ENCODE peak calls at places on chromosomes 16 and 17, in eight cellular contexts. I is ascending aorta; T is GM23248; J is fibroblast of lung; P is upper lobe of right lung; H is A549; G is heart left ventricle; U is CD8-positive, alpha-beta memory T cell. W is an unnamed sample. For H3K4me1, the result is how much of the 10 kb centered on the place peaks cover.

GRCh38 chr16:81457326-81458133 is 12.9 kb downstream of the CMIP start:
- DNase-seq in P (no peak), H (peak), U (no peak), J (peak), G (no peak), I (no peak), T (peak), W (no peak)

GRCh38 chr16:86777098-86777946 is 199.0 kb downstream of the FOXL1 start:
- DNase-seq in U (no peak), I (no peak), H (no peak), J (peak), G (no peak), T (peak), P (no peak), W (peak)

GRCh38 chr17:82917656-82918345 is 78.0 kb upstream of the ZNF750 start:
- DNase-seq in G (no peak), P (no peak), U (peak), I (no peak), J (no peak), H (no peak), T (peak), W (no peak)

GRCh38 chr17:37098910-37099664 is 150.3 kb downstream of the AATF start:
- DNase-seq in I (no peak), J (no peak), H (no peak), P (no peak), T (peak), G (no peak), U (no peak), W (peak)

GRCh38 chr17:68847711-68848110 is 107.5 kb downstream of the ABCA8 start:
- DNase-seq in U (no peak), P (no peak), T (no peak), G (no peak), J (no peak), H (no peak), I (no peak), W (no peak)

GRCh38 chr16:48153689-48154265 is 2.0 kb downstream of the ABCC12 start:
- DNase-seq in T (no peak), H (no peak), U (no peak), J (no peak), G (no peak), I (no peak), P (no peak), W (no peak)

GRCh38 chr16:65807858-65808257 is 558.6 kb upstream of the CDH5 start:
- DNase-seq in U (no peak), T (no peak), H (no peak), G (no peak), I (no peak), P (no peak), J (no peak), W (no peak)

GRCh38 chr17:77374170-77374936 is 233.6 kb downstream of the SEC14L1 start:
- DNase-seq in T (peak), H (no peak), P (peak), U (peak), G (peak), J (peak), I (peak), W (no peak)

GRCh38 chr16:85245307-85246172 is 133.3 kb upstream of the CIBAR2 start:
- DNase-seq in J (peak), H (peak), U (peak), P (no peak), T (peak), G (peak), I (no peak), W (no peak)

GRCh38 chr17:67049025-67049739 is 4.8 kb downstream of the CACNG1 start:
- DNase-seq in J (no peak), P (no peak), G (no peak), U (peak), H (no peak), T (no peak), I (no peak), W (no peak)

GRCh38 chr16:29126621-29127020 is 141.8 kb downstream of the LAT start:
- DNase-seq in U (no peak), P (peak), T (no peak), G (no peak), J (no peak), H (no peak), I (no peak), W (no peak)

GRCh38 chr16:71441348-71441781 is 489 bp downstream of the TLE7 start:
- DNase-seq in P (no peak), I (no peak), T (no peak), J (no peak), H (no peak), G (no peak), U (no peak), W (no peak)

GRCh38 chr16:80804451-80805383 is at the start of gene CDYL2:
- DNase-seq in P (peak), I (no peak), T (peak), J (peak), G (peak), U (peak), H (no peak), W (no peak)

GRCh38 chr16:62135903-62136302 is 99.7 kb upstream of the CDH8 start:
- DNase-seq in T (no peak), G (no peak), J (no peak), I (no peak), U (no peak), H (no peak), P (no peak), W (no peak)

GRCh38 chr16:11315499-11315898 is 29.8 kb upstream of the RMI2 start:
- DNase-seq in G (no peak), J (peak), P (no peak), H (peak), U (no peak), T (peak), I (no peak), W (peak)
- H3K4me1 ChIP-seq in G (under half), J (under half), P (under half), H (under half), U (under half), T (under half), I (under half), W (under half)

GRCh38 chr17:40550608-40551007 is 14.7 kb downstream of the CCR7 start:
- DNase-seq in H (peak), U (peak), P (peak), T (peak), J (peak), I (no peak), G (peak), W (no peak)

GRCh38 chr17:40547785-40548478 is 17.3 kb downstream of the CCR7 start:
- DNase-seq in U (no peak), H (no peak), I (no peak), T (no peak), J (no peak), G (no peak), P (no peak), W (no peak)

GRCh38 chr17:40547079-40547784 is 18.0 kb downstream of the CCR7 start:
- DNase-seq in U (peak), T (no peak), J (no peak), I (no peak), G (no peak), H (no peak), P (peak), W (peak)

GRCh38 chr17:40548982-40549680 is 16.1 kb downstream of the CCR7 start:
- DNase-seq in H (peak), I (no peak), T (peak), U (peak), G (peak), P (peak), J (peak), W (no peak)

DNA sequence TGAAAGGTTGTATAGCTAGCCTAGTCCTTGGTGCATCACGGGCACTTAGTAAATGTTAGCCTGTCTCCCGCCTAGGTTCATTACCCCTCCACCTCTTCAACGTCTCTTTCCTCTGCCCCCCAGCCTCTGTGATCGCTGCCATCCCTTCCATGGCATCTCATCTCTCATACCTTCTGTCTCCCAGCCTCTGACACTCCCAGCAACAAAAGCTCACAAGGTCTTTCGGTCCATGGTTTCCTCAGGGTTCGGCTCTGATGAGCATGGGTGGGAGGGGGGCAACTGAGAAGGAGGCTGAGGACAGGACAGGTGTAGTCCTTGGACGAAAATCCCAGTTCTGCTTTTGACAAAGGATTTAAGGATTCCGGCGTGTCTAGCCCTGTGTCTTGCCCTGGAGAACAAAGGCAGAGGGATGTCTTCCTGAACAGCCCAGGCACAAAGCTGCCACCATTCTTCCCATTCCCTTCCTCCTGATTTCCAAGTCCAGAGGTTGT is 16.7 kb downstream of the CCR7 start:
- DNase-seq in I (no peak), H (no peak), T (no peak), P (no peak), U (peak), G (no peak), J (no peak), W (no peak)
- H3K4me1 ChIP-seq in I (under half), H (half or more), T (half or more), P (half or more), U (half or more), G (under half), J (under half), W (under half)

DNA sequence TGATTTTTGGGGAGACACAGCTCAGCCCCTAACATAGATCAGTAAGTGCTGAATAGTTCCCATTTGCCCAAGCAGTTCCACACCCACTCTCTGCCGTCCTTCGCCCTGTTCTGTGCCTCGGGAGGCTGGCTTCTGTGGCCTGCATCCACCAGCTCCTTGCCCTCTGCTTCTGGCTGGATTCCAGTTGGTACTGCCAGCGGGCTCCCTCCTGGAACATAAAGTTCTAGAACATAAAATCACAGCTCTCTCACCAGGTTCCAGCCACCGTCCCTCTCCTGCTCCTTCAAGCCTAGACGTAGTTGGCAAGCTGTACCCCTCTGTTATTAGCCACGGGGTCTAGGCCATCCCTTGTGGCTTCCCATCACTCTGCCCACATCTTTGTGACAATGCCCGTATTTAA is 3.9 kb upstream of the MRPS23 start:
- DNase-seq in H (no peak), G (peak), J (no peak), U (peak), I (peak), P (peak), T (no peak), W (no peak)
- H3K4me1 ChIP-seq in H (under half), G (under half), J (under half), U (under half), I (under half), P (under half), T (under half), W (under half)

GRCh38 chr17:59621771-59622170 is 2.1 kb downstream of the CLTC start:
- DNase-seq in H (no peak), P (no peak), U (no peak), J (no peak), G (no peak), T (peak), I (no peak), W (no peak)

GRCh38 chr17:59620518-59621259 is 994 bp downstream of the CLTC start:
- DNase-seq in U (peak), G (peak), P (peak), I (no peak), H (peak), T (peak), J (no peak), W (peak)

GRCh38 chr17:59618894-59619312 is 792 bp upstream of the CLTC start:
- DNase-seq in I (no peak), J (no peak), G (no peak), U (no peak), P (no peak), T (no peak), H (no peak), W (no peak)

GRCh38 chr17:59619313-59620063 is at the start of gene CLTC:
- DNase-seq in J (peak), T (peak), I (peak), G (peak), U (peak), P (peak), H (peak), W (peak)

GRCh38 chr17:59620064-59620359 is 317 bp downstream of the CLTC start:
- DNase-seq in G (no peak), J (no peak), I (no peak), U (no peak), H (no peak), P (no peak), T (no peak), W (no peak)
- H3K4me1 ChIP-seq in G (under half), J (under half), I (under half), U (under half), H (under half), P (under half), T (under half), W (under half)

DNA sequence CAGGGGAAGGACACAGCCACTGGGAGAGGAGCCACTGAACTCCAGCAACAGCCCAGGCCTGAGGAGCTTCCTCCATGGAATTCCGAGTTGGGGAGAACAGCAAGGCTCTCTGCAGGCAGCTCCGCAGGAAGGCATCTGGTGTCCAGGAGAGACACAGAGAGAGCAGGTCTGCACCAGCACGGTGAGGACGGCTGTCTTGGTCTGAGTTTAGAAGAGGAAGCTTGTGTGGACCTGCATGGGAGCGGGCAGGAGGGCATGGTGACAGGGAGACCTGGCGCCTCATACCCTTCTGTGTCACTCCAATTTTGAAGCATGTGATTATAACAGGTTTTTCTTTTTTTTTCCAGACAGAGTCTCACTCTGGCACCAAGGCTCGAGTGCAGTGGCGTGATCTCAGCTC is 6.4 kb downstream of the SLC38A10 start:
- DNase-seq in H (no peak), J (no peak), P (no peak), U (no peak), G (no peak), T (no peak), I (no peak), W (no peak)
- H3K4me1 ChIP-seq in H (under half), J (under half), P (under half), U (under half), G (half or more), T (under half), I (under half), W (under half)

DNA sequence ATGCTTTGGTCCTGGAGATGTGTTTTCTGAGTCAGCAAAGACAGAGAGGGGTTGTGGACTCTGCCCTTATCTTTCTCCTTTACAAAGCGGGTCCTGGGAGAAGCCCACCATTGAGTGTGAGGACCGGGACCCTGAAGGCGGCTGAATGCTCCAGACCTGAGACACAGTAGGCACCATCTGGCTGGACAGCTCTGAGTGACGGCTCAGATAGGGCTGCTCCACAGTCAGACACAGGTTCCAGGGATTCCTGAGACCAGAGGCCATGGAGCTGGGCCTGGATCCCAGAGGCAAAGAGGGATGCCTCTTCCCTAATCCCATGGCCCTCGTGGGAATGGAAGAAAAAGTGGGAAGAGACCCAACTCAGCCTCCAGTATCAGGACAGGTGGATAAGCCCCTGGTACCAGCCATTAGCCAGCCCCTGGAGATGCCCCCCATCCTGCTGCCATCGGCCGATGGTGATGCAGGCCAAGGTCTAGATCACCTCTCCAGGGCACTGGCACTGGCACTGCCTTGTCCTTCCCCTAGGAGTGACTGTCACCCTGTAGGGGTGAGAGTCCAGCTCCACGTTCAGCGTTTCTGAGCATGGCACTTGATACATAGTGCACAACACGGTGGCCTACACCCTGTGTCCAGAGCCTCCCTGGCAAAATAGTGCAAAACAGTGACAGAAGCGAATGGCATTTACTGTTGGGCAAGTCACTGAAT is 4.7 kb downstream of the MMP15 start:
- DNase-seq in T (no peak), J (no peak), I (no peak), H (no peak), U (no peak), G (no peak), P (peak), W (no peak)
- H3K4me1 ChIP-seq in T (under half), J (under half), I (under half), H (under half), U (under half), G (half or more), P (half or more), W (under half)

W was measured in foreskin keratinocyte.